ENCODE peak calls at places on chromosomes 12 and 14, in eight cellular contexts. W, J, R, L, E, Q, A and V are unnamed samples.

GRCh38 chr14:50260072-50260471 is 28.7 kb upstream of the SOS2 start:
- DNase-seq in A (no peak), J (no peak), Q (no peak), W (no peak), L (no peak), E (no peak), R (no peak), V (no peak)

GRCh38 chr12:92297932-92298681 is 152.5 kb upstream of the BTG1 start:
- DNase-seq in A (peak; percentile 66), J (no peak), R (no peak), Q (no peak), L (no peak), W (no peak), E (no peak), V (no peak)

GRCh38 chr12:4809013-4809448 is 88.8 kb downstream of the GALNT8 start:
- DNase-seq in W (peak; percentile 78), R (no peak), J (peak; percentile 41), A (no peak), E (no peak), L (peak; percentile 65), Q (no peak), V (peak; percentile 69)

GRCh38 chr14:100639280-100639679 is 52.1 kb upstream of the BEGAIN start:
- DNase-seq in L (no peak), R (no peak), A (no peak), E (no peak), J (no peak), W (no peak), Q (no peak), V (no peak)

GRCh38 chr12:2295941-2296461 is 243.2 kb downstream of the CACNA1C start:
- DNase-seq in E (no peak), W (no peak), J (no peak), A (peak; percentile 68), R (no peak), Q (no peak), L (no peak), V (no peak)

GRCh38 chr12:44852483-44852882 is 23.6 kb downstream of the NELL2 start:
- DNase-seq in R (no peak), J (no peak), E (no peak), W (no peak), A (no peak), L (no peak), Q (no peak), V (no peak)

GRCh38 chr12:21691515-21691914 is 33.9 kb upstream of the LDHB start:
- DNase-seq in W (no peak), R (no peak), A (no peak), J (no peak), E (no peak), Q (no peak), L (no peak), V (no peak)

GRCh38 chr12:26867084-26867483 is 34.1 kb upstream of the ITPR2 start:
- DNase-seq in J (peak; percentile 35), L (no peak), W (no peak), Q (no peak), E (no peak), A (no peak), R (no peak), V (no peak)

GRCh38 chr12:54195736-54196347 is 7.1 kb upstream of the SMUG1 start:
- DNase-seq in R (no peak), E (no peak), W (no peak), A (peak; percentile 65), Q (no peak), L (no peak), J (no peak), V (no peak)

GRCh38 chr12:94614288-94614721 is 36.1 kb downstream of the TMCC3 start:
- DNase-seq in L (no peak), R (no peak), W (peak; percentile 20), J (no peak), Q (no peak), E (peak; percentile 20), A (peak; percentile 69), V (peak; percentile 41)

GRCh38 chr14:97120204-97121120 is 323.3 kb downstream of the VRK1 start:
- DNase-seq in A (no peak), W (no peak), Q (no peak), L (no peak), E (peak; percentile 58), R (no peak), J (no peak), V (no peak)

GRCh38 chr12:76020281-76020680 is 11.3 kb downstream of the PHLDA1 start:
- DNase-seq in J (no peak), Q (no peak), R (peak; percentile 93), A (peak; percentile 73), W (no peak), E (peak; percentile 42), L (no peak), V (no peak)

GRCh38 chr12:131444220-131445164 is 266.4 kb upstream of the SFSWAP start:
- DNase-seq in E (no peak), L (no peak), A (no peak), W (no peak), J (no peak), R (no peak), Q (no peak), V (no peak)

GRCh38 chr12:121135320-121135719 is 2.6 kb downstream of the P2RX7 start:
- DNase-seq in E (no peak), Q (no peak), W (no peak), J (no peak), L (no peak), A (no peak), R (no peak), V (no peak)

GRCh38 chr12:121130866-121131373 is 1.8 kb upstream of the P2RX7 start:
- DNase-seq in E (no peak), R (no peak), Q (no peak), A (no peak), L (no peak), W (no peak), J (no peak), V (no peak)

GRCh38 chr12:121133838-121134237 is 1.2 kb downstream of the P2RX7 start:
- DNase-seq in W (no peak), R (no peak), L (no peak), J (no peak), Q (no peak), E (no peak), A (no peak), V (no peak)

GRCh38 chr12:121131941-121132341 is 735 bp upstream of the P2RX7 start:
- DNase-seq in W (no peak), Q (no peak), E (no peak), A (no peak), L (no peak), R (no peak), J (no peak), V (no peak)

DNA sequence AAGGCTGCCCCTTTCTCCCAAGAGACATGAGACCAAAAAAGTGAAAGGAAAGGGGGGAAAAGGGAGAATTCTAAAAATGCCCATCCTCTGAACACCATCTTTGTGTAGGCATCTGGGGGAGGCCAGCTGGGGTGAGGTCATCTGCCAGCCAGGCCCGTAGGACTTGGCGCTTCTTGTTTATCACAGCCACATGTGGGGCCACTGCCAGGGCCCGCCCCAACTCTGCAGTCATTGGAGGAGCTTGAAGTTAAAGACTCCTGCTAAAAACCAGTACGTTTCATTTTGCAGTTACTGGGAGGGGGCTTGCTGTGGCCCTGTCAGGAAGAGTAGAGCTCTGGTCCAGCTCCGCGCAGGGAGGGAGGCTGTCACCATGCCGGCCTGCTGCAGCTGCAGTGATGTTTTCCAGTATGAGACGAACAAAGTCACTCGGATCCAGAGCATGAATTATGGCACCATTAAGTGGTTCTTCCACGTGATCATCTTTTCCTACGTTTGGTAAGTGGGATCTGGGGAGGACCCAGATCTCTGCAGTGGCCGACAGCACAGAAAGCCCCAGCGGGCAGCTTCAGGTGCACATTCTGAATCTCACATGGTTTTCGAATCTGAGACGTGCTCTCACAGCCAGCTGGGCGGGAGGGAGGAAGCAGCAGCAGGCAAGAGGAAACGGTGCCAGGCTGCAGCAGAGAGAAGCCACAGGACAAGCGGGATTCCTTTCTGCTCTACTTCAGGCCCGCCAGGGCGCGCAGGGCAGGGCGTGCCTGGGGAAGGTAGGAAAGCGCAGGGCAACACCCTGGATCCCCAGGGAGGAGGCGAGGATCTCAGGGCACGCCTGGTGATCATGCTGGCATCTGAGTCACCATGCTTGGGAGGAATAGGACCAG is at the start of gene P2RX7:
- DNase-seq in R (peak; percentile 68), W (peak; percentile 42), Q (peak; percentile 31), E (peak; percentile 67), L (no peak), A (peak; percentile 53), J (peak; percentile 42), V (peak; percentile 45)
- TF ChIP-seq CTCF in R (no peak), W (no peak), Q (no peak), E (no peak), L (no peak), A (peak; percentile 18), J (no peak), V (no peak)

DNA sequence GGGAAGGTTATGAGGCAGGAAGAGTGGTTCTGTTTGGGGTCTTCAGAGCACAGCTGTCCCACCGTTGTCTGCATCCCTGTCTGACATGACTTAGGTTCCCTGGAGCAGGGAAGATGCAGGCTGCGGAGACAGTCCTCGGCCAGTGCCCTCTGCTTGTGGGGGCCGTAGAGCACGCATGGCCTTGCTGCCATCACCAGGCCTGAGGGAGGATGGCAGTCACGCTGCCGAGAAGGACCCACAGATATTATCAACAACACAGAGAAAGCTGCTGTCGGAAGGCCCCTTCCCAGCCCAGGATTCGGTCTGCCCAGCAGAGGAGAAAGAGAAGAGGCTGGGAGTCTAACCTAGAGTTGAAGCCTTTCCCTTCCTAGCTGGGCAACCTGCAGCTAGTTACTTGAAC is 35.0 kb downstream of the ERH start:
- DNase-seq in W (peak; percentile 73), Q (no peak), A (peak; percentile 51), E (no peak), J (no peak), L (no peak), R (no peak), V (peak; percentile 63)
- TF ChIP-seq CTCF in W (peak; percentile 5), Q (no peak), A (peak; percentile 65), E (no peak), J (peak; percentile 50), L (peak; percentile 37), R (no peak), V (no peak)

GRCh38 chr14:52146504-52146903 is 77.6 kb upstream of the NID2 start:
- DNase-seq in E (no peak), A (peak; percentile 26), W (no peak), R (no peak), L (no peak), J (no peak), Q (no peak), V (no peak)
- TF ChIP-seq CTCF in E (no peak), A (peak; percentile 18), W (no peak), R (no peak), L (no peak), J (no peak), Q (no peak), V (no peak)

DNA sequence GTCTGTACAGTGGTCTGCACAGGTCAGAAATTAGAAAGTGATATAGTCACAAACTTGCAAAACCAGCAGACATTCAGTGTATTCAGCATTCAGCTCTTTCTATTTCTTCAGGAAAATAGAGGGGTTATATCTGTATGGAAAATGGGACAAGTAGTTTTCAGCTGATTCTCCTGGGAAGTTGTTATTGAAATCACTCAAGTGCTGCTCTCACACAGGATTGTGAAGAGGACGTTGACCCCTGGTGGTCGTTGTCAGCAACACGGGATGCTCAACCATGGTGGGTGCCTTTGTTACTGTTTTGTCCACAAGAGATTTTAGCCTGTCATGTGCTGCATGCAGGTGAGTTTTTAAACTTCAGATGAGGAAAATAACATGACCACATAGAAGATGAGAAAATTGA is 981.8 kb downstream of the TMEM121 start:
- DNase-seq in W (no peak), Q (no peak), R (no peak), L (no peak), E (no peak), J (no peak), A (no peak), V (no peak)
- TF ChIP-seq CTCF in W (no peak), Q (no peak), R (no peak), L (no peak), E (no peak), J (no peak), A (no peak), V (no peak)